ENCODE peak calls at places on chromosomes 5 and 9, in five cellular contexts. G, H, C, T and V are unnamed samples.

GRCh38 chr9:98998441-98999151 is 54.9 kb downstream of the COL15A1 start:
- DNase-seq in C (peak), G (peak), H (peak), T (peak), V (peak)

GRCh38 chr5:5277118-5277517 is 137.0 kb downstream of the ADAMTS16 start:
- DNase-seq in T (no peak), H (no peak), G (no peak), C (no peak), V (no peak)

GRCh38 chr9:110555551-110555950 is 24.0 kb downstream of the SVEP1 start:
- DNase-seq in C (no peak), G (no peak), T (no peak), H (peak), V (no peak)

GRCh38 chr9:135085830-135086546 is 1.5 kb upstream of the OLFM1 start:
- DNase-seq in H (peak), G (peak), C (peak), T (peak), V (peak)

GRCh38 chr5:61918606-61919005 is 387.4 kb upstream of the KIF2A start:
- DNase-seq in G (no peak), T (no peak), H (no peak), C (no peak), V (no peak)

GRCh38 chr9:105007143-105007542 is 79.2 kb upstream of the ABCA1 start:
- DNase-seq in T (no peak), H (peak), G (no peak), C (peak), V (no peak)

GRCh38 chr9:88745281-88746001 is 210.5 kb downstream of the NXNL2 start:
- DNase-seq in T (no peak), H (peak), G (no peak), C (no peak), V (no peak)

GRCh38 chr5:10637944-10638343 is 74.1 kb downstream of the ANKRD33B start:
- DNase-seq in G (no peak), C (no peak), T (no peak), H (no peak), V (no peak)

GRCh38 chr9:107949058-107949457 is 459.5 kb upstream of the KLF4 start:
- DNase-seq in H (no peak), G (no peak), C (no peak), T (no peak), V (no peak)

GRCh38 chr5:18281947-18282557 is 647.8 kb downstream of the TAF11L14 start:
- DNase-seq in G (no peak), H (peak), C (no peak), T (peak), V (no peak)